ENCODE peak calls at places on chromosomes 4 and X, in four cellular contexts. V is activated CD4-positive, alpha-beta T cell treated with anti-CD3 and anti-CD28 coated beads, Interleukin-2, amount 50 U/mL, for 48 hours; P is BE2C; Z is progenitor cell of endocrine pancreas. C is an unnamed sample.

GRCh38 chr4:128600996-128601857 is 208.3 kb upstream of the JADE1 start:
- DNase-seq in V (no peak), P (peak), Z (no peak), C (no peak)

GRCh38 chr4:7811536-7812190 is 128.0 kb downstream of the AFAP1 start:
- DNase-seq in V (no peak), P (no peak), Z (no peak), C (no peak)

GRCh38 chrX:109266034-109266433 is 215.9 kb downstream of the GUCY2F start:
- DNase-seq in V (no peak), P (no peak), Z (no peak), C (no peak)

GRCh38 chr4:111535792-111536191 is 609.5 kb upstream of the FAM241A start:
- DNase-seq in V (no peak), P (no peak), Z (no peak), C (no peak)

GRCh38 chrX:95346854-95347253 is 1337.8 kb upstream of the DIAPH2 start:
- DNase-seq in V (no peak), P (no peak), Z (no peak), C (no peak)

GRCh38 chrX:101417981-101418841 is 10.2 kb downstream of the HNRNPH2 start:
- DNase-seq in V (peak), P (peak), Z (peak), C (peak)

GRCh38 chrX:72020788-72021187 is 110.1 kb downstream of the NHSL2 start:
- DNase-seq in V (no peak), P (no peak), Z (no peak), C (no peak)

GRCh38 chrX:16002185-16002584 is 121.2 kb upstream of the GRPR start:
- DNase-seq in V (no peak), P (no peak), Z (no peak), C (no peak)

GRCh38 chr4:84952004-84952403 is 14.5 kb downstream of the WDFY3 start:
- DNase-seq in V (no peak), P (no peak), Z (no peak), C (no peak)

GRCh38 chr4:113961322-113961698 is 18.1 kb downstream of the ARSJ start:
- DNase-seq in V (no peak), P (no peak), Z (no peak), C (no peak)

GRCh38 chr4:113759696-113760093 is 1.8 kb downstream of the CAMK2D start:
- DNase-seq in V (no peak), P (no peak), Z (no peak), C (no peak)